ENCODE peak calls at places on chromosomes 4 and X, in six cellular contexts. L is breast epithelium, P is suprapubic skin, I is lower leg skin, D is body of pancreas, U is stomach. R is an unnamed sample.

GRCh38 chr4:39451423-39452023 is 7.2 kb downstream of the RPL9 start:
- DNase-seq in L (no peak), P (no peak), I (no peak), D (no peak), U (no peak), R (no peak)

GRCh38 chrX:122816288-122816687 is 367.8 kb upstream of the GRIA3 start:
- DNase-seq in L (no peak), P (no peak), I (no peak), D (no peak), U (no peak), R (no peak)

GRCh38 chrX:74431807-74432206 is 10.5 kb downstream of the SLC16A2 start:
- DNase-seq in L (no peak), P (no peak), I (no peak), D (no peak), U (no peak), R (no peak)

GRCh38 chr4:68361146-68361589 is 11.3 kb upstream of the YTHDC1 start:
- DNase-seq in L (no peak), P (no peak), I (no peak), D (no peak), U (no peak), R (no peak)

GRCh38 chr4:87299898-87300297 is 22.8 kb downstream of the HSD17B13 start:
- DNase-seq in L (no peak), P (no peak), I (no peak), D (no peak), U (no peak), R (no peak)

GRCh38 chr4:17958185-17958584 is 63.4 kb downstream of the LCORL start:
- DNase-seq in L (no peak), P (no peak), I (no peak), D (no peak), U (no peak), R (no peak)

GRCh38 chr4:113349400-113349799 is 299.9 kb downstream of the ANK2 start:
- DNase-seq in L (no peak), P (no peak), I (no peak), D (no peak), U (no peak), R (no peak)

GRCh38 chr4:178174756-178175155 is 732.5 kb upstream of the AGA start:
- DNase-seq in L (no peak), P (no peak), I (no peak), D (no peak), U (no peak), R (no peak)

GRCh38 chr4:38684951-38685350 is 21.0 kb downstream of the KLF3 start:
- DNase-seq in L (no peak), P (no peak), I (no peak), D (no peak), U (no peak), R (no peak)

GRCh38 chrX:39418936-39419659 is 617.8 kb downstream of the MID1IP1 start:
- DNase-seq in L (no peak), P (no peak), I (no peak), D (peak; percentile 59), U (peak; percentile 46), R (no peak)

GRCh38 chr4:173461170-173461569 is 62.3 kb upstream of the SCRG1 start:
- DNase-seq in L (no peak), P (no peak), I (no peak), D (no peak), U (no peak), R (no peak)

GRCh38 chr4:155759372-155760252 is 791 bp downstream of the GUCY1B1 start:
- DNase-seq in L (no peak), P (peak; percentile 80), I (peak; percentile 84), D (peak; percentile 68), U (peak; percentile 25), R (peak; percentile 9)

GRCh38 chrX:101257448-101258259 is 33.5 kb downstream of the TAF7L start:
- DNase-seq in L (no peak), P (no peak), I (no peak), D (no peak), U (no peak), R (no peak)

GRCh38 chr4:86769794-86770193 is 79.4 kb downstream of the SLC10A6 start:
- DNase-seq in L (no peak), P (no peak), I (no peak), D (no peak), U (no peak), R (no peak)

GRCh38 chrX:140354431-140355120 is 150.3 kb downstream of the SOX3 start:
- DNase-seq in L (no peak), P (no peak), I (no peak), D (no peak), U (no peak), R (no peak)

GRCh38 chr4:5157721-5158390 is 106.6 kb downstream of the STK32B start:
- DNase-seq in L (no peak), P (no peak), I (peak; percentile 63), D (no peak), U (no peak), R (no peak)

GRCh38 chr4:157075811-157076577 is at the start of gene GLRB:
- DNase-seq in L (no peak), P (no peak), I (no peak), D (peak; percentile 61), U (no peak), R (peak; percentile 38)
- TF ChIP-seq POLR2A in L (no peak), P (no peak), I (no peak), D (peak; percentile 62), U (no peak), R (peak; percentile 54)

GRCh38 chr4:56653461-56654237 is 27.4 kb downstream of the HOPX start:
- DNase-seq in L (no peak), P (no peak), I (no peak), D (no peak), U (no peak), R (no peak)

GRCh38 chr4:56656346-56656643 is 24.8 kb downstream of the HOPX start:
- DNase-seq in L (no peak), P (no peak), I (peak; percentile 87), D (peak; percentile 9), U (peak; percentile 36), R (no peak)

GRCh38 chr4:56654238-56654632 is 26.9 kb downstream of the HOPX start:
- DNase-seq in L (no peak), P (no peak), I (no peak), D (peak; percentile 31), U (peak; percentile 42), R (no peak)

GRCh38 chr4:56655627-56656345 is 25.3 kb downstream of the HOPX start:
- DNase-seq in L (no peak), P (no peak), I (no peak), D (peak; percentile 6), U (no peak), R (no peak)

DNA sequence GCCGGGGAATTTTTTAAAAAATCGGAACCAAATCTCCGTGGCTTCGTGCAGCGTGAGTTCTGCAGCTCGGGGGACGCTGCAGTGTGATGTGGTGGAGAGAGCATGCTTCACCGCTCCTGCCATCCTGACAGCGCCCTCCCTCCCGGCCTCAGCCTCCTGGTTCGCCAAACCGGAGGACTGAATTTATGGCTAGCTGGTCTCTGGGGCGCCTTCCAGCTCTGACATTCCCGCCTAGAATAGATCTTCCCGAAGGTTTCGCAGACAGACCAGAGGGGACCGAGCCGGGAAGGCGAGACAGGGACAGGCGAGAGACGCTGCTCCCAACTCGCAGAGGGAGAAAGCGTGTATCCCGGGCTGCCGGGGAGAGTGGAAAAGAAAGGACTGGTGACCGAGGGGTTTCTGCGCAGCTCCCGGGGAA is 25.9 kb downstream of the HOPX start:
- DNase-seq in L (no peak), P (peak; percentile 79), I (no peak), D (peak; percentile 12), U (no peak), R (no peak)
- TF ChIP-seq POLR2A in L (no peak), P (no peak), I (no peak), D (no peak), U (no peak), R (no peak)

GRCh38 chr4:103021120-103021519 is 1.6 kb upstream of the SLC9B1 start:
- DNase-seq in L (no peak), P (no peak), I (no peak), D (no peak), U (no peak), R (no peak)

GRCh38 chr4:103024996-103025395 is 5.5 kb upstream of the SLC9B1 start:
- DNase-seq in L (no peak), P (no peak), I (no peak), D (no peak), U (no peak), R (no peak)

GRCh38 chr4:103018391-103019318 is 850 bp downstream of the SLC9B1 start:
- DNase-seq in L (peak; percentile 46), P (no peak), I (no peak), D (peak; percentile 49), U (no peak), R (no peak)

GRCh38 chr4:103019319-103020124 is at the start of gene SLC9B1:
- DNase-seq in L (peak; percentile 97), P (peak; percentile 97), I (peak; percentile 99), D (peak; percentile 98), U (peak; percentile 98), R (peak; percentile 63)
- TF ChIP-seq POLR2A in L (peak; percentile 83), P (peak; percentile 66), I (peak; percentile 44), D (peak; percentile 93), U (no peak), R (peak; percentile 53)

GRCh38 chr4:119046263-119046662 is 89.4 kb upstream of the MYOZ2 start:
- DNase-seq in L (peak; percentile 77), P (no peak), I (no peak), D (peak; percentile 63), U (peak; percentile 71), R (no peak)
- TF ChIP-seq POLR2A in L (no peak), P (no peak), I (no peak), D (no peak), U (no peak), R (no peak)

GRCh38 chr4:70703695-70704332 is 15.5 kb downstream of the UTP3 start:
- DNase-seq in L (no peak), P (no peak), I (peak; percentile 84), D (peak; percentile 33), U (no peak), R (no peak)

GRCh38 chr4:70704333-70705145 is 16.2 kb downstream of the UTP3 start:
- DNase-seq in L (peak; percentile 59), P (peak; percentile 87), I (peak; percentile 95), D (peak; percentile 89), U (peak; percentile 82), R (no peak)

GRCh38 chr4:70705146-70705855 is 16.5 kb upstream of the RUFY3 start:
- DNase-seq in L (peak; percentile 44), P (peak; percentile 83), I (peak; percentile 95), D (peak; percentile 73), U (peak; percentile 63), R (no peak)

GRCh38 chr4:70701271-70701670 is 12.9 kb downstream of the UTP3 start:
- DNase-seq in L (no peak), P (no peak), I (no peak), D (no peak), U (no peak), R (no peak)

GRCh38 chr4:70700712-70701111 is 12.4 kb downstream of the UTP3 start:
- DNase-seq in L (no peak), P (no peak), I (peak; percentile 78), D (no peak), U (no peak), R (no peak)
- TF ChIP-seq POLR2A in L (no peak), P (no peak), I (no peak), D (no peak), U (no peak), R (no peak)

GRCh38 chrX:154401045-154401799 is 3.0 kb downstream of the RPL10 start:
- DNase-seq in L (no peak), P (no peak), I (no peak), D (peak; percentile 49), U (no peak), R (no peak)
- TF ChIP-seq POLR2A in L (no peak), P (no peak), I (no peak), D (peak; percentile 49), U (no peak), R (peak; percentile 48)